ENCODE peak calls at places on chromosomes 7 and 10, in five cellular contexts. R is activated CD8-positive, alpha-beta T cell treated with anti-CD3 and anti-CD28 coated beads for 36 hours; Z is MM.1S; P is 8988T; U is DMS153. J is an unnamed sample.

GRCh38 chr10:22733992-22734391 is 19.6 kb upstream of the PIP4K2A start:
- DNase-seq in R (no peak), Z (no peak), P (no peak), U (no peak), J (no peak)

GRCh38 chr7:54992876-54993490 is 25.8 kb upstream of the EGFR start:
- DNase-seq in R (no peak), Z (no peak), P (no peak), U (no peak), J (no peak)

GRCh38 chr10:7000063-7000462 is 410.8 kb downstream of the SFMBT2 start:
- DNase-seq in R (no peak), Z (no peak), P (no peak), U (no peak), J (no peak)

GRCh38 chr7:16066805-16067459 is 354.4 kb downstream of the CRPPA start:
- DNase-seq in R (no peak), Z (no peak), P (no peak), U (no peak), J (no peak)

GRCh38 chr7:99099499-99100077 is 44.3 kb downstream of the SMURF1 start:
- DNase-seq in R (no peak), Z (no peak), P (no peak), U (no peak), J (no peak)

GRCh38 chr10:126839094-126839761 is 66.0 kb upstream of the DOCK1 start:
- DNase-seq in R (no peak), Z (no peak), P (no peak), U (peak; percentile 96), J (no peak)

GRCh38 chr10:35635576-35635975 is 6.5 kb downstream of the FZD8 start:
- DNase-seq in R (peak; percentile 48), Z (peak; percentile 74), P (no peak), U (peak; percentile 27), J (peak; percentile 81)

GRCh38 chr7:139730746-139731612 is 46.8 kb downstream of the HIPK2 start:
- DNase-seq in R (peak; percentile 37), Z (peak; percentile 58), P (no peak), U (no peak), J (peak; percentile 78)

GRCh38 chr7:24152907-24153513 is 131.0 kb upstream of the NPY start:
- DNase-seq in R (no peak), Z (no peak), P (no peak), U (no peak), J (no peak)

GRCh38 chr7:55030314-55030713 is 11.5 kb downstream of the EGFR start:
- DNase-seq in R (no peak), Z (no peak), P (no peak), U (no peak), J (no peak)

GRCh38 chr10:27745719-27746363 is at the start of gene MKX:
- DNase-seq in R (peak; percentile 53), Z (no peak), P (no peak), U (peak; percentile 1), J (no peak)

GRCh38 chr10:107520348-107520747 is 355.8 kb upstream of the SORCS1 start:
- DNase-seq in R (no peak), Z (no peak), P (no peak), U (no peak), J (no peak)

GRCh38 chr10:98170249-98171117 is 36.0 kb downstream of the R3HCC1L start:
- DNase-seq in R (peak; percentile 34), Z (peak; percentile 60), P (no peak), U (peak; percentile 35), J (peak; percentile 74)

GRCh38 chr10:22325272-22325947 is 4.5 kb downstream of the BMI1 start:
- DNase-seq in R (peak; percentile 79), Z (peak; percentile 86), P (peak; percentile 95), U (peak; percentile 30), J (peak; percentile 37)

GRCh38 chr10:97673736-97674525 is 13.1 kb downstream of the AVPI1 start:
- DNase-seq in R (peak; percentile 63), Z (no peak), P (no peak), U (no peak), J (no peak)

GRCh38 chr10:111455776-111456426 is 379.1 kb downstream of the ADRA2A start:
- DNase-seq in R (no peak), Z (no peak), P (no peak), U (no peak), J (no peak)

GRCh38 chr7:87113077-87113476 is 39.2 kb upstream of the DMTF1 start:
- DNase-seq in R (no peak), Z (no peak), P (no peak), U (no peak), J (no peak)

GRCh38 chr10:112624546-112625048 is 177.6 kb downstream of the VTI1A start:
- DNase-seq in R (no peak), Z (no peak), P (no peak), U (no peak), J (no peak)

GRCh38 chr7:120028636-120029035 is 244.3 kb upstream of the KCND2 start:
- DNase-seq in R (no peak), Z (no peak), P (no peak), U (no peak), J (no peak)

J was measured in OCI-LY7.